ENCODE peak calls at places on chromosomes 2 and 18, in ten cellular contexts. A is RWPE1, Y is psoas muscle, R is fibroblast of mammary gland, T is D721Med, F is hepatocyte, Q is cardiac muscle cell, M is upper lobe of right lung, J is Calu3, L is neural crest cell. D is an unnamed sample.

GRCh38 chr2:168564641-168565040 is 108.6 kb downstream of the CERS6 start:
- DNase-seq in R (peak), Q (no peak), L (no peak), M (no peak), Y (no peak), T (no peak), F (no peak), J (no peak), A (no peak), D (no peak)

GRCh38 chr2:61789807-61790602 is 63.9 kb downstream of the FAM161A start:
- DNase-seq in R (peak), L (no peak), T (no peak), F (no peak), Y (no peak), J (no peak), A (no peak), M (no peak), Q (no peak), D (peak)

GRCh38 chr2:27139310-27139709 is at the start of gene PRR30:
- DNase-seq in J (no peak), A (no peak), T (no peak), F (no peak), M (no peak), Y (no peak), R (no peak), L (no peak), Q (no peak), D (no peak)

GRCh38 chr2:26532301-26533250 is 54.7 kb upstream of the OTOF start:
- DNase-seq in R (no peak), J (no peak), Q (no peak), A (no peak), F (no peak), T (no peak), Y (peak), L (no peak), M (peak), D (no peak)

GRCh38 chr2:215161301-215161829 is 22.9 kb upstream of the ABCA12 start:
- DNase-seq in Y (no peak), M (no peak), R (no peak), T (no peak), L (no peak), F (no peak), A (no peak), Q (no peak), J (no peak), D (no peak)

GRCh38 chr2:46331099-46331766 is 34.0 kb downstream of the EPAS1 start:
- DNase-seq in T (no peak), L (no peak), Y (no peak), J (no peak), R (peak), M (no peak), F (peak), Q (no peak), A (no peak), D (peak)

GRCh38 chr18:55384551-55385275 is 203.3 kb downstream of the TCF4 start:
- DNase-seq in J (peak), T (no peak), A (no peak), R (peak), Q (peak), M (no peak), Y (no peak), L (peak), F (no peak), D (peak)

GRCh38 chr2:36960005-36960675 is 6.2 kb downstream of the STRN start:
- DNase-seq in Q (no peak), J (no peak), L (no peak), F (no peak), T (no peak), Y (no peak), R (no peak), A (no peak), M (no peak), D (no peak)

GRCh38 chr18:62420151-62420512 is 95.0 kb downstream of the TNFRSF11A start:
- DNase-seq in R (peak), A (no peak), T (no peak), Q (no peak), L (no peak), Y (no peak), M (no peak), J (peak), F (peak), D (peak)

GRCh38 chr18:9081940-9082339 is 20.6 kb upstream of the NDUFV2 start:
- DNase-seq in A (no peak), Y (no peak), Q (no peak), F (no peak), J (no peak), M (no peak), L (no peak), T (no peak), R (no peak), D (no peak)

DNA sequence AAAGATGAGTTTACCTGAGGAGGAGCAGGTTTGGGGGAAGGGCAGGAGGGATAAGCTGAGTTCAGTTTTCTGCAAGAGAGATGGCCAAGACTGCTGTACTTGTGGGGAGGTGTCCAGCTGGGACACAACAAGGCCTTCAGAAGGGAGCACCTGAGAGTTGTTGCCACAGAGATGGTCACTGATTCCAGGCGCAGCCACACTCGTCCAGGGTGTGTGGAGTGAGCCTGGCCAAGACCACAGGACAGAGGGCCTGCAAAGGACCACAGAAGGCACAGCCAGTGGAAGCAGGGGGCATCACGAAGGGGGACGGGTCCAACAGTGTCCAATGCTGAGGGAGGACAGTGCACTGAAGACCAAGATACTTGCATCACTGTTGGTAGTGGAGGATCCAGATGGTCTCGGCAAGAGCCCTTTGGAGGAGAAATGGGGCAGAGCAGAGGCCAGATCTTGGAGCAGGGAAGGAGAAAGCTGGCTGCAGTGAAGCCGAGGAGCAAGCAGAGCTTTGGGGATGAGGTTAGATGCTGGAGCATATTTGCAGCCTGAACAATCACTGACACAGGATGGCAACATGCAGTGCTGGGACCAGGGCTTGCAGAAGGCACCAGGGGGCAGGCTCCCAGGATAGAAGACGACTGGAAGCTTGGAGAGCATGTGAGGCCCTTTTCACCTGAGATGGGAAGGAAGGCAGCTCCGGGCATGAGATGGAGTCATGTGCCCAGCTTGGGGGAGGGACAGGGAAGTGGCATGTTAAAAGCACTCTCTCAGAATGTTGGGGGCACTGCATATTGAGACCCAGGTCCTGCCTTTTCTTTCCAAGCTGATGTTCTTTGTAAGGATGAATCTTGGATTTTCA is 214.0 kb downstream of the CYP26B1 start:
- DNase-seq in M (peak), Q (peak), A (no peak), Y (no peak), T (no peak), J (peak), L (peak), F (no peak), R (peak), D (peak)
- TF ChIP-seq CTCF in M (no peak), Q (peak), A (no peak), Y (peak), T (no peak), J (no peak), L (peak), F (peak), R (peak), D (no peak)

GRCh38 chr2:128734521-128735295 is 416.0 kb upstream of the HS6ST1 start:
- DNase-seq in L (no peak), Q (no peak), M (peak), A (no peak), J (no peak), R (peak), T (no peak), Y (no peak), F (no peak), D (no peak)
- TF ChIP-seq CTCF in L (no peak), Q (no peak), M (no peak), A (no peak), J (no peak), R (no peak), T (no peak), Y (no peak), F (no peak), D (no peak)

GRCh38 chr18:50182516-50182915 is 12.4 kb downstream of the MYO5B start:
- DNase-seq in L (no peak), F (no peak), A (no peak), J (no peak), T (no peak), Q (no peak), M (no peak), R (no peak), Y (no peak), D (no peak)

GRCh38 chr18:50178601-50179000 is 16.3 kb downstream of the MYO5B start:
- DNase-seq in M (no peak), Q (no peak), L (no peak), J (no peak), Y (no peak), F (no peak), A (no peak), R (no peak), T (no peak), D (no peak)

GRCh38 chr18:50177294-50177992 is 17.5 kb downstream of the MYO5B start:
- DNase-seq in R (no peak), Y (no peak), F (no peak), A (no peak), M (no peak), J (no peak), Q (no peak), L (no peak), T (no peak), D (no peak)

GRCh38 chr18:50181590-50181989 is 13.4 kb downstream of the MYO5B start:
- DNase-seq in A (no peak), Y (no peak), T (no peak), M (no peak), R (no peak), L (no peak), Q (no peak), J (no peak), F (no peak), D (no peak)

DNA sequence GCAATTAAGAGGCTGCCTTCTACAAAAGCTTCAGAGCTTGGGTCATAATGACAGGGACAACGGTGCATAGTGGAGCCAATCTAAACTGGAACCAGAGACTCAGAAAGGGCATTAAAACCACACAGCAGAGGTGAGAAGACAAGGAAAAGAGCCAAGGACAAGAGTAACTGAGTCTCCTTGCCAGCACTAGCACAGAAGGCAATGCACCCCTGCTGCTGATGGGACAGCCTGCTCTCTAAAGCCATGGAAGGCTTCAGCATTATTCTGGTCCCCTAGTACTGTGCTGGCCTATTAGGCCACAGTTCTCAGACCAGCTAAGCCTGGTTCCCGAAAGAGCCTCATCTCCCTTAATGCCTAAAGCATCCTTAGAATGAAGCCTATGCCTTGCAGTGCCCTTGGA is 15.5 kb downstream of the MYO5B start:
- DNase-seq in L (no peak), A (no peak), Y (no peak), J (no peak), Q (no peak), F (no peak), R (no peak), M (no peak), T (no peak), D (no peak)
- TF ChIP-seq CTCF in L (no peak), A (no peak), Y (no peak), J (no peak), Q (no peak), F (no peak), R (no peak), M (no peak), T (no peak), D (no peak)

GRCh38 chr2:238042849-238043584 is 17.8 kb upstream of the SCLY start:
- DNase-seq in T (no peak), Y (no peak), A (no peak), M (no peak), L (no peak), J (no peak), Q (no peak), F (no peak), R (no peak), D (no peak)

GRCh38 chr2:238045575-238045974 is 15.2 kb upstream of the SCLY start:
- DNase-seq in Y (no peak), J (no peak), Q (no peak), L (no peak), M (no peak), F (no peak), A (no peak), R (no peak), T (no peak), D (no peak)

GRCh38 chr2:238046871-238047270 is 13.9 kb upstream of the SCLY start:
- DNase-seq in R (no peak), F (no peak), Y (no peak), A (no peak), L (no peak), T (no peak), J (no peak), Q (no peak), M (no peak), D (no peak)

GRCh38 chr2:238040918-238041317 is 19.9 kb upstream of the SCLY start:
- DNase-seq in R (no peak), M (no peak), A (no peak), Y (no peak), L (no peak), J (no peak), T (no peak), F (no peak), Q (no peak), D (no peak)

DNA sequence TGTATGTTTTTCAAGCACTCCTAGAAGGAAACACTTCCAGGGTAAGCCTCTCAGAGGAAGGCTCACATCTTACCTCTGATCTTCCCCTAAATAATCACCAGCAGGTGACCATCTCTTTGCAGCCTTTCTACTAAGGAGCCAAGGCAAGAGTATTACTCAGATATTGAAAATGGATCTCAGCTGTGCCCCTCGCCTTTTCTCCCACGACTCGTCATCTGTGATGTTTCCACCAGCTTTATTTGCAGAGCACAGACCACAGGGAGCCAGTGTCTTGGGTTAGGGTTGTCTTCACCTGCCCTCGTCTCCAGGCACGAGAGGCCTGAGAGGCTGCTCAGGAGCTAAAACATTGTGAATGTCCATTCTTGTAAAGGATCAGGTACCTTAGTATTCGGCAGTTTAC is 16.9 kb upstream of the SCLY start:
- DNase-seq in T (no peak), A (no peak), R (no peak), Y (no peak), M (no peak), F (no peak), Q (no peak), L (no peak), J (no peak), D (no peak)
- TF ChIP-seq CTCF in T (no peak), A (no peak), R (no peak), Y (no peak), M (no peak), F (no peak), Q (no peak), L (no peak), J (no peak), D (no peak)

D was measured in MCF 10A.